ENCODE peak calls at places on chromosomes 4 and X, in five cellular contexts. One of them, this sample, is unnamed.

GRCh38 chr4:164312671-164313070 is 441.3 kb upstream of the SMIM31 start:
- DNase-seq in fibroblast of mammary gland: no peak
- DNase-seq in glomerular endothelial cell: no peak
- DNase-seq in B cell: no peak
- DNase-seq in fibroblast of lung: no peak
- DNase-seq in this sample: no peak

GRCh38 chr4:183362036-183362435 is 39.8 kb upstream of the CLDN24 start:
- DNase-seq in fibroblast of mammary gland: no peak
- DNase-seq in glomerular endothelial cell: no peak
- DNase-seq in B cell: no peak
- DNase-seq in fibroblast of lung: no peak
- DNase-seq in this sample: no peak

GRCh38 chr4:14218641-14219040 is 591.1 kb upstream of the BOD1L1 start:
- DNase-seq in fibroblast of mammary gland: no peak
- DNase-seq in glomerular endothelial cell: no peak
- DNase-seq in B cell: no peak
- DNase-seq in fibroblast of lung: no peak
- DNase-seq in this sample: no peak

GRCh38 chr4:41471126-41471665 is 66.8 kb upstream of the LIMCH1 start:
- DNase-seq in fibroblast of mammary gland: no peak
- DNase-seq in glomerular endothelial cell: no peak
- DNase-seq in B cell: no peak
- DNase-seq in fibroblast of lung: no peak
- DNase-seq in this sample: no peak

GRCh38 chr4:137703225-137703624 is 170.9 kb upstream of the PCDH18 start:
- DNase-seq in fibroblast of mammary gland: no peak
- DNase-seq in glomerular endothelial cell: no peak
- DNase-seq in B cell: no peak
- DNase-seq in fibroblast of lung: peak; percentile 87
- DNase-seq in this sample: no peak

GRCh38 chrX:129706395-129707072 is 32.2 kb upstream of the XPNPEP2 start:
- DNase-seq in fibroblast of mammary gland: no peak
- DNase-seq in glomerular endothelial cell: no peak
- DNase-seq in B cell: no peak
- DNase-seq in fibroblast of lung: peak; percentile 5
- DNase-seq in this sample: no peak

GRCh38 chr4:16897991-16898827 is at the start of gene LDB2:
- DNase-seq in fibroblast of mammary gland: peak; percentile 82
- DNase-seq in glomerular endothelial cell: no peak
- DNase-seq in B cell: no peak
- DNase-seq in fibroblast of lung: peak; percentile 92
- DNase-seq in this sample: no peak

GRCh38 chr4:31455612-31456011 is 735.4 kb downstream of the PCDH7 start:
- DNase-seq in fibroblast of mammary gland: no peak
- DNase-seq in glomerular endothelial cell: no peak
- DNase-seq in B cell: no peak
- DNase-seq in fibroblast of lung: no peak
- DNase-seq in this sample: no peak

GRCh38 chrX:130378008-130378669 is 7.3 kb downstream of the GPR119 start:
- DNase-seq in fibroblast of mammary gland: no peak
- DNase-seq in glomerular endothelial cell: no peak
- DNase-seq in B cell: no peak
- DNase-seq in fibroblast of lung: no peak
- DNase-seq in this sample: no peak

GRCh38 chr4:16457944-16458343 is 231.7 kb upstream of the TAPT1 start:
- DNase-seq in fibroblast of mammary gland: peak; percentile 6
- DNase-seq in glomerular endothelial cell: no peak
- DNase-seq in B cell: no peak
- DNase-seq in fibroblast of lung: no peak
- DNase-seq in this sample: no peak

GRCh38 chr4:108107729-108108382 is 60.9 kb downstream of the LEF1 start:
- DNase-seq in fibroblast of mammary gland: no peak
- DNase-seq in glomerular endothelial cell: no peak
- DNase-seq in B cell: no peak
- DNase-seq in fibroblast of lung: no peak
- DNase-seq in this sample: no peak

GRCh38 chr4:184358521-184359232 is 115.7 kb downstream of the IRF2 start:
- DNase-seq in fibroblast of mammary gland: no peak
- DNase-seq in glomerular endothelial cell: no peak
- DNase-seq in B cell: no peak
- DNase-seq in fibroblast of lung: no peak
- DNase-seq in this sample: no peak

GRCh38 chr4:181157647-181158046 is 1085.6 kb upstream of the TENM3 start:
- DNase-seq in fibroblast of mammary gland: no peak
- DNase-seq in glomerular endothelial cell: no peak
- DNase-seq in B cell: no peak
- DNase-seq in fibroblast of lung: no peak
- DNase-seq in this sample: no peak

GRCh38 chr4:177511611-177512010 is 69.4 kb upstream of the AGA start:
- DNase-seq in fibroblast of mammary gland: no peak
- DNase-seq in glomerular endothelial cell: no peak
- DNase-seq in B cell: no peak
- DNase-seq in fibroblast of lung: no peak
- DNase-seq in this sample: no peak

GRCh38 chr4:100362363-100362762 is 155.5 kb downstream of the EMCN start:
- DNase-seq in fibroblast of mammary gland: peak; percentile 36
- DNase-seq in glomerular endothelial cell: no peak
- DNase-seq in B cell: no peak
- DNase-seq in fibroblast of lung: no peak
- DNase-seq in this sample: no peak